ENCODE peak calls at places on chromosome 22, in eight cellular contexts. S is stimulated activated CD4-positive, alpha-beta T cell treated with anti-CD3 and anti-CD28 coated beads, Interleukin-2, amount 100 ng/mL, for 48 hours; R is activated CD8-positive, alpha-beta memory T cell treated with anti-CD3 and anti-CD28 coated beads for 24 hours; T is upper lobe of right lung; Q is CD4-positive, CD25-positive, alpha-beta regulatory T cell; K is H7; C is dorsolateral prefrontal cortex; P is AG08395. U is an unnamed sample.
A peak's percentile ranks its signal among the peaks of the same experiment; 100 is the strongest.

GRCh38 chr22:33654173-33654890 is 265.9 kb downstream of the LARGE1 start:
- DNase-seq in C (no peak), K (peak; percentile 13), R (no peak), S (no peak), T (no peak), Q (no peak), P (no peak), U (no peak)

GRCh38 chr22:33922268-33922667 is 2.0 kb upstream of the LARGE1 start:
- DNase-seq in R (peak; percentile 56), Q (peak; percentile 22), S (no peak), P (peak; percentile 25), K (no peak), T (no peak), C (no peak), U (no peak)

GRCh38 chr22:49026476-49027121 is 801.1 kb downstream of the BRD1 start:
- DNase-seq in S (no peak), P (no peak), R (no peak), T (no peak), Q (no peak), K (peak; percentile 85), C (peak; percentile 69), U (no peak)

GRCh38 chr22:45484742-45485141 is 17.9 kb upstream of the FBLN1 start:
- DNase-seq in R (no peak), Q (no peak), S (no peak), K (no peak), T (peak; percentile 32), C (no peak), P (no peak), U (no peak)

GRCh38 chr22:45548991-45549736 is 46.5 kb downstream of the FBLN1 start:
- DNase-seq in Q (no peak), R (no peak), S (no peak), P (peak; percentile 93), K (peak; percentile 82), C (no peak), T (no peak), U (peak; percentile 73)

GRCh38 chr22:29886601-29887000 is 3.6 kb downstream of the MTMR3 start:
- DNase-seq in S (no peak), T (no peak), P (no peak), Q (no peak), C (no peak), K (no peak), R (no peak), U (no peak)

GRCh38 chr22:17258015-17258827 is 39.0 kb upstream of the ADA2 start:
- DNase-seq in C (no peak), R (peak; percentile 71), S (peak; percentile 45), T (no peak), K (peak; percentile 85), P (peak; percentile 12), Q (peak; percentile 95), U (no peak)

GRCh38 chr22:38735126-38735464 is 20.7 kb downstream of the SUN2 start:
- DNase-seq in P (no peak), S (no peak), C (no peak), R (no peak), T (no peak), K (peak; percentile 54), Q (no peak), U (no peak)

GRCh38 chr22:20229916-20230775 is 38.0 kb downstream of the RTN4R start:
- DNase-seq in S (no peak), K (no peak), Q (no peak), P (no peak), R (no peak), C (no peak), T (no peak), U (no peak)

GRCh38 chr22:19097518-19097917 is 24.7 kb downstream of the DGCR2 start:
- DNase-seq in S (no peak), C (no peak), P (no peak), R (no peak), K (no peak), Q (no peak), T (peak; percentile 53), U (no peak)

GRCh38 chr22:49569286-49570031 is 258.2 kb downstream of the BRD1 start:
- DNase-seq in R (no peak), T (no peak), Q (no peak), C (peak; percentile 28), S (no peak), K (peak; percentile 57), P (no peak), U (no peak)

U was measured in stromal cell of bone marrow.